ENCODE peak calls at places on chromosomes 13 and 19, in six cellular contexts. O is tibial nerve, W is Caco-2, D is psoas muscle, T is mammary epithelial cell, B is cardiac muscle cell. U is an unnamed sample.

GRCh38 chr19:5536337-5536894 is 31.3 kb downstream of the TINCR start:
- DNase-seq in O (no peak), W (no peak), D (peak), T (peak), B (peak), U (no peak)

GRCh38 chr19:996051-996838 is 4.0 kb upstream of the GRIN3B start:
- DNase-seq in O (no peak), W (peak), D (peak), T (peak), B (peak), U (no peak)

GRCh38 chr19:42251572-42251990 is 3.3 kb downstream of the ERF start:
- DNase-seq in O (no peak), W (no peak), D (no peak), T (no peak), B (no peak), U (no peak)

GRCh38 chr13:20671789-20672188 is 31.7 kb upstream of the IL17D start:
- DNase-seq in O (no peak), W (no peak), D (no peak), T (no peak), B (no peak), U (no peak)

GRCh38 chr19:3621689-3622088 is 4.9 kb downstream of the CACTIN start:
- DNase-seq in O (no peak), W (no peak), D (no peak), T (no peak), B (no peak), U (no peak)

GRCh38 chr19:35474104-35474503 is 16.2 kb downstream of the KRTDAP start:
- DNase-seq in O (no peak), W (no peak), D (no peak), T (no peak), B (no peak), U (no peak)

GRCh38 chr13:45931211-45931610 is 79.7 kb upstream of the SIAH3 start:
- DNase-seq in O (no peak), W (no peak), D (no peak), T (no peak), B (no peak), U (no peak)

GRCh38 chr13:109381546-109382180 is 404.7 kb downstream of the IRS2 start:
- DNase-seq in O (no peak), W (no peak), D (no peak), T (peak), B (peak), U (peak)

GRCh38 chr19:36488816-36489138 is 584 bp downstream of the ZNF566 start:
- DNase-seq in O (no peak), W (peak), D (no peak), T (no peak), B (no peak), U (peak)

GRCh38 chr19:37905936-37906867 is at the start of gene WDR87:
- DNase-seq in O (no peak), W (peak), D (no peak), T (peak), B (peak), U (no peak)

GRCh38 chr13:81738364-81738763 is 1397.4 kb upstream of the SPRY2 start:
- DNase-seq in O (no peak), W (no peak), D (no peak), T (peak), B (no peak), U (no peak)

GRCh38 chr13:20045946-20046548 is 87.5 kb downstream of the ZMYM2 start:
- DNase-seq in O (no peak), W (no peak), D (no peak), T (no peak), B (no peak), U (no peak)

GRCh38 chr19:50377051-50377441 is 789 bp downstream of the NR1H2 start:
- DNase-seq in O (no peak), W (no peak), D (peak), T (no peak), B (no peak), U (no peak)

GRCh38 chr13:114096811-114097503 is 35.5 kb downstream of the RASA3 start:
- DNase-seq in O (no peak), W (peak), D (peak), T (no peak), B (no peak), U (no peak)

GRCh38 chr13:45473627-45474026 is 8.9 kb downstream of the COG3 start:
- DNase-seq in O (no peak), W (peak), D (no peak), T (no peak), B (no peak), U (no peak)

GRCh38 chr13:42549555-42549941 is 24.4 kb upstream of the TNFSF11 start:
- DNase-seq in O (no peak), W (no peak), D (no peak), T (no peak), B (no peak), U (no peak)

GRCh38 chr19:35833972-35834371 is 18.3 kb downstream of the NPHS1 start:
- DNase-seq in O (no peak), W (no peak), D (no peak), T (no peak), B (no peak), U (no peak)

GRCh38 chr19:38917921-38918491 is 6.0 kb upstream of the CCER2 start:
- DNase-seq in O (no peak), W (peak), D (no peak), T (no peak), B (peak), U (no peak)

GRCh38 chr13:75357576-75358295 is 124.2 kb downstream of the TBC1D4 start:
- DNase-seq in O (no peak), W (peak), D (no peak), T (peak), B (peak), U (peak)

GRCh38 chr19:16030964-16031871 is 45.1 kb upstream of the TPM4 start:
- DNase-seq in O (no peak), W (no peak), D (no peak), T (no peak), B (no peak), U (no peak)

GRCh38 chr13:85525411-85525810 is 273.8 kb downstream of the SLITRK6 start:
- DNase-seq in O (no peak), W (no peak), D (no peak), T (no peak), B (no peak), U (no peak)

GRCh38 chr13:85528578-85529215 is 270.5 kb downstream of the SLITRK6 start:
- DNase-seq in O (no peak), W (no peak), D (no peak), T (peak), B (no peak), U (peak)

DNA sequence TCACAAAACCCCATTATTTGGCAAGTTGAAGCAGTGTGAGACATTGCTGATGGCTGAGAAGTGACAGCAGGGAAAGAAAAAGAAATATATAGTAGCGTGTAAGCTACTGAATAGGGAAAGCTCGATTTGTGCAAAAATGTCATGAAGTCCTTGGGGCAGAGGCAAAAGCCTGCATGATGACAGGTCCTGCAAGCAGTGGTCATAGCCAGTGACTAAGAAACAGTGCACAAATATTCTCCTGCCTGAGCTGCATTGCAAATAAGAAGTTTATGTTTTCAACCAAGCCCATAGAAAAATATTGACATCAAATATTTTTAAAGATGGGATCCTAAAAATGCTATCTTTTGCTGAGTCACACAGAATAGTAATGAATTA is 270.0 kb downstream of the SLITRK6 start:
- DNase-seq in O (no peak), W (no peak), D (no peak), T (no peak), B (no peak), U (no peak)
- H3K4me3 ChIP-seq in O (no peak), W (no peak), D (no peak), T (no peak), B (no peak), U (no peak)

GRCh38 chr19:51440052-51440451 is 18.2 kb downstream of the SIGLEC8 start:
- DNase-seq in O (no peak), W (no peak), D (no peak), T (no peak), B (no peak), U (no peak)

GRCh38 chr19:51440846-51441409 is 17.3 kb downstream of the SIGLEC8 start:
- DNase-seq in O (no peak), W (no peak), D (no peak), T (no peak), B (peak), U (no peak)

GRCh38 chr19:51439021-51439465 is 19.2 kb downstream of the SIGLEC8 start:
- DNase-seq in O (peak), W (no peak), D (no peak), T (peak), B (peak), U (no peak)

DNA sequence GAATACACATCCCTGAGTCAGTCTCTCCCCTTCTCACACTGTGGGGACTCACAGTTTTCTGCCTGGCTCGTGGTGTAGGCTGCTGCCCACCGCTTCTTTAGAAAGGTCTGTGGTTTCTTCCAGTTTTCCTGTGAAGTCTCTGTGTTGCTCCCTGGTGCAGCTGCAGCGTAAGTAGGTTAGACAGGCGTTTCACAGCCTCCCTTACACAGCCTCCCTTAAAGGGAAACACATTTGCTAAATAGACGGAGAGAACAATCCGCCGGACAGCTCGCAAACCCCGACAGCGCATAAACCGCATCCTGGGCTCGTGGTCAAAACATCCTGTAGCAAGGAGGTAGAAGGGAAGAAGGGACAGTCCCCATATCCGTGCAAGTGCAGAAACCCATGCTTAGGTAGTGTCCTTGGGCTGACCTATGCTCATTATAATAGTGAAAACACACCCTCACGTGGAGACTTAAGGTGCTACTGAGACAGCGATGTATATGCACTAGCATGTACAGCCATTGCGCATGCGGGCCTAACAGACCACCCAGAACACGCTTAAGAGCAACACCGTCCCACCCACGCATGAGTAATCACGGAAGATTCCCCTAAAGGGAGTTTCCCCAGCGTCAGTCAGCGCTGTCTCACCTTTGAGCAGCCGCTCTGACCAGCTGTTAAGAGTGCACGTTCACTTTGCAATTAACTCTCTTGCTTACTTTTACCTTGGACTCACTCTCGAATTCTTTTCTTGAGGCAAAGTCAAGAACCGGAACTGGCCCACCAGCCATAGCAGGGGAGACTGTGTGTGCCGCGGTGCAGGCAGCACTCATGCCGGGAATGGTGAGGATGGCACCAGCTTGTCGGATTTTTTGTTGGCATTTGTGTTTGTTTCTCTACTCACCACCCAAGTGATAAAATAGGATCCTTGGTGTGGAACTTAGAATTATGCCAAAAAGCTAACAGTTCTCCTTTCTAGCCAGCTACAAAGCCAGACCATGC is 16.6 kb downstream of the SIGLEC8 start:
- DNase-seq in O (no peak), W (no peak), D (no peak), T (peak), B (no peak), U (no peak)
- TF ChIP-seq CTCF in O (no peak), W (no peak), D (no peak), T (no peak), B (no peak), U (no peak)

DNA sequence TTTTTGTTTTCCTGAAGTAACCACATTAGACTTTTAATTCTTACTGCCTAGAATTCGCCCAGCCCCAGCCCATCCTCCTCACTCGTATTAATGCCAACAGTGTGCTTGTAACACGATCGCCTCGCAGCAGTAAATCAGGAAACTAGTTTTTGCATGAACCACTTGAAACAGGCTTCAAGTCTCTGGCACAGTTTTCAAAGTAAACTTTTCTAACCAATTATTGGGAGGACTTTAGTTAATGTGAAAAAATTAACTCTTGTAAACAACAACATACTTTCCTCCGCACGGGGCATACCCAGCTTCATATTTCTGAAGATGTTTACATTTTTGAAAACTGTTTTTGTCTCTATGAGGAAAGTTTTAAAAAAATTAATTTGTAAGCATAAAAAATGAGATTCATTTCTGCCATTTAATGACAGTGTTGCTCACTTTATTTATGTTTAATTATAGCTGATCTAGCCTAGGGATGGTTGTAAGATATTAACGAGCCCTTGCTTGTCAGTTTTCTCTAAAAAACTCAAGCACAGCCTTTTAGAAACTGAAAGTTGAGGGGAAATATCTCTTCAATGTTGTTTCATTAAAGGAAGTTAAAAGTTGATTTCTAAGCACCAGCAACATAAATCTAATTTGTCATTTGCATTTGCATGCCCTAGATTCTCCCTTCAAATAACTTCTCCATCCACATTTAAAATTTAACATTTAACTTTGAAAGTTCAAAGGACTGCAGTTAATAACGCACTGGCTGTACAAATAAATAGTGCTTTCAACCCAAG is 39.4 kb downstream of the TNFRSF19 start:
- DNase-seq in O (peak), W (no peak), D (no peak), T (no peak), B (peak), U (peak)
- H3K4me3 ChIP-seq in O (no peak), W (no peak), D (peak), T (no peak), B (no peak), U (peak)

DNA sequence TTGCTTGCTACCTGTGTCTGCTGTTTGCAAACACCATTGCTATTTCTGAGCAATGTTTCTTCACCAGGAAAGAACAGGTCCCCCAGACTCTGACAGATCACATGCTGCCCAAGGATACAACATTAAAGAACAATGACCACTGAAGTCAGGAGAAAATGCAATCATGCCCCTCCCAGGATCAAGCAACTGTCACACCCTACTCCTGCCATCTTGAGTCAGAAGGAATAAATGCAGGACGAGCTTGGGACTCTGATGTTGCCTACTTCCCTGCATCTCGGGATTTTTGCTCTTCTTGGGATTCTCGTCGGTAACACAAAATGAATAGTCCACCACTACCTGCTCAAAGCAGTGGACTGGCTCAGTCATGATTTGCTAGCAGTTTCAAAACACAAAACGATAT is 490.6 kb downstream of the COG6 start:
- DNase-seq in O (no peak), W (no peak), D (no peak), T (no peak), B (no peak), U (no peak)
- TF ChIP-seq CTCF in O (no peak), W (peak), D (no peak), T (no peak), B (no peak), U (no peak)

DNA sequence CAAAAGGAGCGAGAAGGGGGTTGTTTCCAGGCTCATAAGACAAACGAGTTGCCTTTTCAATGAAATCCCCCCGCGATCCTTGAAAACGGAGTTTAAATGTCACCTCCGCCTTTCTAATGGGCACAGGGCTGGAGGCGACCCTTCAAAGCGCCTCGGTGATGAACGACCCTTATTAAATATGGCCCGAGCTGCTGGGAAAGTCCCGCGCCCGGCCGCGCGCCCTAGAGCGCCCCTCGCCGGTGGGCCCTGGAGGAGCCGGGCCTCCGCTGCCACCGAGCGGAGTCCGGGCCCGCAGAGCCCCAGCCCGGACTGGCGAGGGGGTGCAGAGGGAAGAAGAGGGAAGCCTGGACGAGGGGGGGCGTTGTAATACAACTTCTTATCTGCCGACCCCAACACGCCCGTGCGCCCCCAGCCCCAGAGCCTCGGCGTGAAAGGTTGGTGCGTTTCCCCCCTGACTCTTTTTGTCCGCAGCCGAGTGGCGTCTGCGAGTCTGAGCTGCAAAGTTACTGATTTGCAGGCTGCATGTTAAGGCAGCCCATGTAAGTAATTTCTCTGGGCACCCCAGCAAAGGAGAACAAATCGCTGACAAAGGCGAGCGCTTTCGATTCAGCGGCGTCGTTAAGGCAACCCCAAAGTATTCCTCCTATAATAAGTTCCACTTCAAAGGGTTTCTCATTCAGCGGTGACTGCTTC is 11.9 kb downstream of the ZIC5 start:
- DNase-seq in O (no peak), W (no peak), D (no peak), T (peak), B (no peak), U (no peak)
- H3K4me3 ChIP-seq in O (no peak), W (no peak), D (peak), T (no peak), B (peak), U (no peak)

GRCh38 chr19:31436121-31436776 is 87.0 kb upstream of the TSHZ3 start:
- DNase-seq in O (no peak), W (no peak), D (no peak), T (peak), B (peak), U (no peak)
- TF ChIP-seq CTCF in O (no peak), W (no peak), D (no peak), T (no peak), B (no peak), U (no peak)

GRCh38 chr19:13864223-13864512 is 12.8 kb upstream of the NANOS3 start:
- DNase-seq in O (no peak), W (no peak), D (peak), T (no peak), B (no peak), U (no peak)
- H3K4me3 ChIP-seq in O (no peak), W (no peak), D (no peak), T (no peak), B (no peak), U (no peak)